ENCODE peak calls at places on chromosome 2, in seven cellular contexts. One of them, this sample, is unnamed.

GRCh38 chr2:84613082-84613481 is 96.8 kb downstream of the DNAH6 start:
- DNase-seq in mesendoderm: peak; percentile 80
- DNase-seq in H9: peak; percentile 34
- DNase-seq in H1: no peak
- DNase-seq in mesenchymal stem cell: no peak
- DNase-seq in neuronal stem cell: no peak
- DNase-seq in trophoblast cell: peak; percentile 79
- DNase-seq in this sample: no peak

GRCh38 chr2:159936471-159936870 is 125.9 kb downstream of the PLA2R1 start:
- DNase-seq in mesendoderm: peak; percentile 67
- DNase-seq in H9: no peak
- DNase-seq in H1: no peak
- DNase-seq in mesenchymal stem cell: no peak
- DNase-seq in neuronal stem cell: no peak
- DNase-seq in trophoblast cell: no peak
- DNase-seq in this sample: no peak

GRCh38 chr2:103361712-103362111 is 599.9 kb downstream of the TMEM182 start:
- DNase-seq in mesendoderm: no peak
- DNase-seq in H9: peak; percentile 70
- DNase-seq in H1: no peak
- DNase-seq in mesenchymal stem cell: no peak
- DNase-seq in neuronal stem cell: no peak
- DNase-seq in trophoblast cell: no peak
- DNase-seq in this sample: no peak

GRCh38 chr2:197442865-197443264 is 8.0 kb upstream of the SF3B1 start:
- DNase-seq in mesendoderm: no peak
- DNase-seq in H9: no peak
- DNase-seq in H1: no peak
- DNase-seq in mesenchymal stem cell: no peak
- DNase-seq in neuronal stem cell: no peak
- DNase-seq in trophoblast cell: no peak
- DNase-seq in this sample: no peak

GRCh38 chr2:142045641-142046040 is 85.2 kb downstream of the LRP1B start:
- DNase-seq in mesendoderm: no peak
- DNase-seq in H9: no peak
- DNase-seq in H1: no peak
- DNase-seq in mesenchymal stem cell: no peak
- DNase-seq in neuronal stem cell: no peak
- DNase-seq in trophoblast cell: no peak
- DNase-seq in this sample: no peak

GRCh38 chr2:115077594-115077993 is 635.2 kb downstream of the DPP10 start:
- DNase-seq in mesendoderm: no peak
- DNase-seq in H9: no peak
- DNase-seq in H1: no peak
- DNase-seq in mesenchymal stem cell: no peak
- DNase-seq in neuronal stem cell: no peak
- DNase-seq in trophoblast cell: no peak
- DNase-seq in this sample: no peak

GRCh38 chr2:234712421-234712935 is 215.6 kb upstream of the ARL4C start:
- DNase-seq in mesendoderm: no peak
- DNase-seq in H9: no peak
- DNase-seq in H1: peak; percentile 32
- DNase-seq in mesenchymal stem cell: peak; percentile 26
- DNase-seq in neuronal stem cell: no peak
- DNase-seq in trophoblast cell: no peak
- DNase-seq in this sample: peak; percentile 68

GRCh38 chr2:35293261-35293660 is 1062.3 kb upstream of the CRIM1 start:
- DNase-seq in mesendoderm: peak; percentile 63
- DNase-seq in H9: peak; percentile 30
- DNase-seq in H1: no peak
- DNase-seq in mesenchymal stem cell: no peak
- DNase-seq in neuronal stem cell: peak; percentile 3
- DNase-seq in trophoblast cell: no peak
- DNase-seq in this sample: no peak

GRCh38 chr2:37635359-37636208 is 35.9 kb downstream of the CDC42EP3 start:
- DNase-seq in mesendoderm: no peak
- DNase-seq in H9: no peak
- DNase-seq in H1: no peak
- DNase-seq in mesenchymal stem cell: peak; percentile 96
- DNase-seq in neuronal stem cell: no peak
- DNase-seq in trophoblast cell: peak; percentile 53
- DNase-seq in this sample: peak; percentile 82

GRCh38 chr2:223044916-223045700 is 6.9 kb upstream of the KCNE4 start:
- DNase-seq in mesendoderm: no peak
- DNase-seq in H9: no peak
- DNase-seq in H1: no peak
- DNase-seq in mesenchymal stem cell: no peak
- DNase-seq in neuronal stem cell: no peak
- DNase-seq in trophoblast cell: no peak
- DNase-seq in this sample: no peak

GRCh38 chr2:215950009-215950408 is 63.3 kb downstream of the MREG start:
- DNase-seq in mesendoderm: peak; percentile 77
- DNase-seq in H9: no peak
- DNase-seq in H1: no peak
- DNase-seq in mesenchymal stem cell: peak; percentile 63
- DNase-seq in neuronal stem cell: no peak
- DNase-seq in trophoblast cell: peak; percentile 72
- DNase-seq in this sample: peak; percentile 67

GRCh38 chr2:175824243-175824642 is 177.8 kb downstream of the LNPK start:
- DNase-seq in mesendoderm: no peak
- DNase-seq in H9: no peak
- DNase-seq in H1: no peak
- DNase-seq in mesenchymal stem cell: no peak
- DNase-seq in neuronal stem cell: no peak
- DNase-seq in trophoblast cell: peak; percentile 60
- DNase-seq in this sample: no peak

GRCh38 chr2:106065983-106066826 is 127.9 kb downstream of the UXS1 start:
- DNase-seq in mesendoderm: peak; percentile 80
- DNase-seq in H9: peak; percentile 59
- DNase-seq in H1: no peak
- DNase-seq in mesenchymal stem cell: no peak
- DNase-seq in neuronal stem cell: no peak
- DNase-seq in trophoblast cell: no peak
- DNase-seq in this sample: no peak

GRCh38 chr2:3490191-3491158 is 28.9 kb downstream of the ADI1 start:
- DNase-seq in mesendoderm: no peak
- DNase-seq in H9: peak; percentile 28
- DNase-seq in H1: no peak
- DNase-seq in mesenchymal stem cell: no peak
- DNase-seq in neuronal stem cell: no peak
- DNase-seq in trophoblast cell: no peak
- DNase-seq in this sample: no peak

GRCh38 chr2:71156531-71156930 is 26.1 kb downstream of the MPHOSPH10 start:
- DNase-seq in mesendoderm: peak; percentile 35
- DNase-seq in H9: no peak
- DNase-seq in H1: no peak
- DNase-seq in mesenchymal stem cell: peak; percentile 2
- DNase-seq in neuronal stem cell: no peak
- DNase-seq in trophoblast cell: no peak
- DNase-seq in this sample: peak; percentile 23

GRCh38 chr2:173400760-173401159 is 46.1 kb downstream of the CDCA7 start:
- DNase-seq in mesendoderm: peak; percentile 79
- DNase-seq in H9: no peak
- DNase-seq in H1: no peak
- DNase-seq in mesenchymal stem cell: peak; percentile 16
- DNase-seq in neuronal stem cell: no peak
- DNase-seq in trophoblast cell: no peak
- DNase-seq in this sample: no peak

GRCh38 chr2:100976634-100977391 is 25.3 kb upstream of the RPL31 start:
- DNase-seq in mesendoderm: no peak
- DNase-seq in H9: no peak
- DNase-seq in H1: no peak
- DNase-seq in mesenchymal stem cell: peak; percentile 93
- DNase-seq in neuronal stem cell: no peak
- DNase-seq in trophoblast cell: no peak
- DNase-seq in this sample: peak; percentile 59

DNA sequence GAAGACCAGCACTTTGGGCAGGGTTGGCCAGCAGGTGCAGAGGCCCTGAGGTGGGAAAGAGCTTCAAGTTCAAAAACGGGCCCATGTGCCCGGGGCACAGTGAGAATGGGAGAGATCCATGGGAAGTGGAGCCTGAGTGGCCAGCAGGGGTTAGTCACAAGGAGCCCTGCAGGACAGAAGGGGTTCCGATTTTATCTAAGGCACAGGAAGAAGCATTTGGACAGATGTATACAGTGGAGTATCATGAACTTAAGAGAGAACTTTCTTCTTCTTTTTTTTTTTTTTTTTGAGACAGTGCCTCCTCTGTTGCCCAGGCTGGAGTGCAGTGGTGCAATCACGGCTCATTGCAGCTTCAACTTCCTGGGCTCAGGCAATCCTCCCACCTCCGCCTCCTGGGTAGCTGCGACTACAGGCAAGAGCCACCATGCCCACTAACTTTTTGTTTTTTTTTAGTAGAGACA is 24.0 kb downstream of the WIPF1 start:
- DNase-seq in mesendoderm: no peak
- DNase-seq in H9: no peak
- DNase-seq in H1: no peak
- DNase-seq in mesenchymal stem cell: no peak
- DNase-seq in neuronal stem cell: no peak
- DNase-seq in trophoblast cell: no peak
- DNase-seq in this sample: no peak
- H3K18ac ChIP-seq in mesendoderm: no peak overlapping the region
- H3K18ac ChIP-seq in H9: no peak overlapping the region
- H3K18ac ChIP-seq in H1: no peak overlapping the region
- H3K18ac ChIP-seq in mesenchymal stem cell: no peak overlapping the region
- H3K18ac ChIP-seq in neuronal stem cell: no peak overlapping the region
- H3K18ac ChIP-seq in trophoblast cell: no peak overlapping the region
- H3K18ac ChIP-seq in this sample: no peak overlapping the region

GRCh38 chr2:72669121-72669520 is 156.7 kb downstream of the EXOC6B start:
- DNase-seq in mesendoderm: no peak
- DNase-seq in H9: no peak
- DNase-seq in H1: no peak
- DNase-seq in mesenchymal stem cell: no peak
- DNase-seq in neuronal stem cell: no peak
- DNase-seq in trophoblast cell: no peak
- DNase-seq in this sample: peak; percentile 77

GRCh38 chr2:72665448-72665847 is 160.4 kb downstream of the EXOC6B start:
- DNase-seq in mesendoderm: no peak
- DNase-seq in H9: no peak
- DNase-seq in H1: no peak
- DNase-seq in mesenchymal stem cell: no peak
- DNase-seq in neuronal stem cell: no peak
- DNase-seq in trophoblast cell: no peak
- DNase-seq in this sample: no peak

GRCh38 chr2:72673279-72673678 is 152.6 kb downstream of the EXOC6B start:
- DNase-seq in mesendoderm: no peak
- DNase-seq in H9: no peak
- DNase-seq in H1: no peak
- DNase-seq in mesenchymal stem cell: no peak
- DNase-seq in neuronal stem cell: no peak
- DNase-seq in trophoblast cell: no peak
- DNase-seq in this sample: peak; percentile 35

DNA sequence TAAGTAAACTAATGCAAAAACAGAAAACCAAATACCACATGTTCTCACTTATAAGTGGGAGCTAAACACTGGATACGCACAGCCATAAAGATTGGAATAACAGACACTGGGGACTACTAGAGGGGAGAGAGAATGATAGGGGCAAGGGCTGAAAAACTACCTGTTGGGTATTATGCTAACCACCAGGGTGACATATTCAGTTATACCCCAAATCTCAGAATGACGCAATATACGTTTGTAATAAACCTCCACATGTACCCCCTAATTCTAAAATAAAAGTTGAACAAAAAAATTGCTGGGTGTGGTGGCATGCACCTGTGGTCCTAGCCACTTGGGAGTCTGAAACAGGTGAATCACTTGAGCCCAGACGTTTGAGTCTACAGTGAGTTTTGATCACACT is 157.2 kb downstream of the EXOC6B start:
- DNase-seq in mesendoderm: no peak
- DNase-seq in H9: no peak
- DNase-seq in H1: no peak
- DNase-seq in mesenchymal stem cell: no peak
- DNase-seq in neuronal stem cell: no peak
- DNase-seq in trophoblast cell: no peak
- DNase-seq in this sample: no peak
- H3K18ac ChIP-seq in mesendoderm: no peak overlapping the region
- H3K18ac ChIP-seq in H9: no peak overlapping the region
- H3K18ac ChIP-seq in H1: no peak overlapping the region
- H3K18ac ChIP-seq in mesenchymal stem cell: no peak overlapping the region
- H3K18ac ChIP-seq in neuronal stem cell: no peak overlapping the region
- H3K18ac ChIP-seq in trophoblast cell: no peak overlapping the region
- H3K18ac ChIP-seq in this sample: no peak overlapping the region

GRCh38 chr2:27652341-27652740 is 11.1 kb downstream of the SUPT7L start:
- DNase-seq in mesendoderm: no peak
- DNase-seq in H9: no peak
- DNase-seq in H1: no peak
- DNase-seq in mesenchymal stem cell: no peak
- DNase-seq in neuronal stem cell: no peak
- DNase-seq in trophoblast cell: peak; percentile 16
- DNase-seq in this sample: no peak

GRCh38 chr2:27653397-27653796 is 10.0 kb downstream of the SUPT7L start:
- DNase-seq in mesendoderm: no peak
- DNase-seq in H9: no peak
- DNase-seq in H1: no peak
- DNase-seq in mesenchymal stem cell: no peak
- DNase-seq in neuronal stem cell: no peak
- DNase-seq in trophoblast cell: peak; percentile 31
- DNase-seq in this sample: peak; percentile 43

GRCh38 chr2:27652790-27653189 is 10.6 kb downstream of the SUPT7L start:
- DNase-seq in mesendoderm: no peak
- DNase-seq in H9: no peak
- DNase-seq in H1: no peak
- DNase-seq in mesenchymal stem cell: no peak
- DNase-seq in neuronal stem cell: no peak
- DNase-seq in trophoblast cell: peak; percentile 19
- DNase-seq in this sample: no peak

GRCh38 chr2:27647737-27648136 is 15.7 kb downstream of the SUPT7L start:
- DNase-seq in mesendoderm: no peak
- DNase-seq in H9: no peak
- DNase-seq in H1: no peak
- DNase-seq in mesenchymal stem cell: no peak
- DNase-seq in neuronal stem cell: no peak
- DNase-seq in trophoblast cell: no peak
- DNase-seq in this sample: no peak

DNA sequence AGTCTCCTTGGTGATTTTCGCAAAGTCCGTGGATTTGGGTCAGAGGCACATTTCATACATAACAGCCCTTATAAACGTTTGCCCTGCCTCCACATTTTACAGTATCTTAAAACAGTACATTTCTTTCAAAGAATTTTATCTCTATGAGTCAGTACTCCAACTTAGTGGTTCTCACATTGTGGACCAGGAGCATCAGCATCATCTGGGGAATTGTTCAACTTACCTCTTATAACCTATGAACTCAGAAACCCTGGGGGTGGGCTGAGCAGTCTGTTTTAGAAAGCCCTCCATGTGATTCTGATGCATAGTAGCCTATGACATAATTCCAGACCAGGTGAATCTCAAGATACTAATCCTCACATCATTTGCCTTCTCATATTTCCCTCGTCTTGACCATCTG is 12.4 kb downstream of the SUPT7L start:
- DNase-seq in mesendoderm: no peak
- DNase-seq in H9: no peak
- DNase-seq in H1: no peak
- DNase-seq in mesenchymal stem cell: no peak
- DNase-seq in neuronal stem cell: no peak
- DNase-seq in trophoblast cell: peak; percentile 88
- DNase-seq in this sample: peak; percentile 55
- H3K18ac ChIP-seq in mesendoderm: no peak overlapping the region
- H3K18ac ChIP-seq in H9: no peak overlapping the region
- H3K18ac ChIP-seq in H1: no peak overlapping the region
- H3K18ac ChIP-seq in mesenchymal stem cell: no peak overlapping the region
- H3K18ac ChIP-seq in neuronal stem cell: no peak overlapping the region
- H3K18ac ChIP-seq in trophoblast cell: no peak overlapping the region
- H3K18ac ChIP-seq in this sample: no peak overlapping the region

GRCh38 chr2:45921921-45922320 is 270.4 kb downstream of the PRKCE start:
- DNase-seq in mesendoderm: no peak
- DNase-seq in H9: no peak
- DNase-seq in H1: no peak
- DNase-seq in mesenchymal stem cell: no peak
- DNase-seq in neuronal stem cell: no peak
- DNase-seq in trophoblast cell: no peak
- DNase-seq in this sample: no peak
- H3K18ac ChIP-seq in mesendoderm: no peak overlapping the region
- H3K18ac ChIP-seq in H9: no peak overlapping the region
- H3K18ac ChIP-seq in H1: no peak overlapping the region
- H3K18ac ChIP-seq in mesenchymal stem cell: no peak overlapping the region
- H3K18ac ChIP-seq in neuronal stem cell: no peak overlapping the region
- H3K18ac ChIP-seq in trophoblast cell: no peak overlapping the region
- H3K18ac ChIP-seq in this sample: no peak overlapping the region